ENCODE peak calls at places on chromosomes 4 and X, in five cellular contexts. O is left ventricle myocardium superior; Q is substantia nigra; G is fibroblast of mammary gland; Y is effector CD4-positive, alpha-beta T cell. A is an unnamed sample.

GRCh38 chr4:48742412-48742811 is 37.7 kb downstream of the FRYL start:
- DNase-seq in O (no peak), Q (no peak), G (peak), Y (no peak), A (no peak)

GRCh38 chr4:169407217-169407845 is 136.6 kb upstream of the SH3RF1 start:
- DNase-seq in O (no peak), Q (no peak), G (no peak), Y (no peak), A (no peak)

GRCh38 chr4:72969957-72970356 is 99.6 kb downstream of the COX18 start:
- DNase-seq in O (no peak), Q (no peak), G (no peak), Y (no peak), A (peak)

GRCh38 chrX:48474127-48474526 is 1.9 kb upstream of the FTSJ1 start:
- DNase-seq in O (no peak), Q (no peak), G (peak), Y (no peak), A (no peak)

GRCh38 chr4:107564326-107564725 is 155.7 kb downstream of the PAPSS1 start:
- DNase-seq in O (no peak), Q (no peak), G (peak), Y (no peak), A (no peak)

GRCh38 chrX:38768079-38768478 is 33.2 kb upstream of the MID1IP1 start:
- DNase-seq in O (no peak), Q (no peak), G (peak), Y (no peak), A (no peak)

GRCh38 chrX:72715546-72715945 is 1.4 kb upstream of the PHKA1 start:
- DNase-seq in O (no peak), Q (no peak), G (no peak), Y (no peak), A (no peak)

GRCh38 chr4:98976716-98977115 is 18.8 kb upstream of the METAP1 start:
- DNase-seq in O (no peak), Q (no peak), G (peak), Y (no peak), A (no peak)

GRCh38 chrX:119880552-119881437 is 9.2 kb downstream of the NDUFA1 start:
- DNase-seq in O (no peak), Q (no peak), G (peak), Y (no peak), A (peak)

GRCh38 chrX:153844509-153845082 is 14.3 kb upstream of the PDZD4 start:
- DNase-seq in O (no peak), Q (no peak), G (no peak), Y (no peak), A (no peak)

GRCh38 chr4:69713593-69713992 is 46.8 kb downstream of the SULT1B1 start:
- DNase-seq in O (no peak), Q (no peak), G (peak), Y (no peak), A (no peak)

GRCh38 chr4:108118505-108118904 is 50.2 kb downstream of the LEF1 start:
- DNase-seq in O (no peak), Q (no peak), G (no peak), Y (peak), A (no peak)

GRCh38 chr4:165612936-165613335 is 234.1 kb downstream of the CPE start:
- DNase-seq in O (no peak), Q (no peak), G (no peak), Y (no peak), A (no peak)

GRCh38 chr4:128823025-128823661 is 13.6 kb downstream of the JADE1 start:
- DNase-seq in O (no peak), Q (no peak), G (peak), Y (no peak), A (no peak)

GRCh38 chr4:98706200-98706813 is 47.9 kb upstream of the TSPAN5 start:
- DNase-seq in O (no peak), Q (no peak), G (no peak), Y (no peak), A (no peak)

GRCh38 chr4:94603170-94603747 is 151.5 kb downstream of the PDLIM5 start:
- DNase-seq in O (no peak), Q (no peak), G (peak), Y (no peak), A (no peak)

GRCh38 chr4:173763374-173763773 is 233.3 kb upstream of the HAND2 start:
- DNase-seq in O (no peak), Q (no peak), G (no peak), Y (no peak), A (no peak)

GRCh38 chr4:173362666-173363065 is 8.1 kb upstream of the SAP30 start:
- DNase-seq in O (no peak), Q (no peak), G (no peak), Y (no peak), A (no peak)

GRCh38 chrX:134469481-134469880 is 9.5 kb downstream of the HPRT1 start:
- DNase-seq in O (no peak), Q (no peak), G (peak), Y (no peak), A (no peak)

GRCh38 chr4:94332983-94333590 is 9.5 kb downstream of the HPGDS start:
- DNase-seq in O (no peak), Q (no peak), G (no peak), Y (no peak), A (no peak)

GRCh38 chrX:41317487-41318208 is 16.3 kb upstream of the DDX3X start:
- DNase-seq in O (no peak), Q (no peak), G (peak), Y (no peak), A (no peak)

GRCh38 chrX:129748265-129748664 is 9.5 kb downstream of the XPNPEP2 start:
- DNase-seq in O (no peak), Q (no peak), G (peak), Y (no peak), A (no peak)

A was measured in prostate gland.